ENCODE peak calls at places on chromosomes 3 and 15, in nine cellular contexts. One of them, this sample, is unnamed.
A peak's percentile ranks its signal among the peaks of the same experiment; 100 is the strongest.

GRCh38 chr3:196108075-196108743 is 26.3 kb upstream of the TFRC start:
- DNase-seq in body of pancreas: no peak
- DNase-seq in NB4: no peak
- DNase-seq in RPMI7951: no peak
- DNase-seq in NCI-H526 treated with DMSO at 0.1 percent for 48 hours: peak; percentile 55
- DNase-seq in mammary epithelial cell: no peak
- DNase-seq in amygdala: no peak
- DNase-seq in stimulated activated CD4-positive, alpha-beta T cell treated with anti-CD3 and anti-CD28 coated beads, Interleukin-12 subunit alpha, Interleukin-12 subunit beta, amount 100 ng/mL, for 4 hours: no peak
- DNase-seq in glutamatergic neuron: no peak
- DNase-seq in this sample: no peak

GRCh38 chr15:45378913-45379262 is 544 bp upstream of the GATM start:
- DNase-seq in stimulated activated CD4-positive, alpha-beta T cell treated with anti-CD3 and anti-CD28 coated beads, Interleukin-12 subunit alpha, Interleukin-12 subunit beta, amount 100 ng/mL, for 4 hours: no peak
- DNase-seq in amygdala: no peak
- DNase-seq in body of pancreas: peak; percentile 91
- DNase-seq in NB4: no peak
- DNase-seq in RPMI7951: no peak
- DNase-seq in glutamatergic neuron: peak; percentile 46
- DNase-seq in mammary epithelial cell: no peak
- DNase-seq in NCI-H526 treated with DMSO at 0.1 percent for 48 hours: no peak
- DNase-seq in this sample: no peak

GRCh38 chr3:49199244-49199899 is 28.0 kb downstream of the KLHDC8B start:
- DNase-seq in NCI-H526 treated with DMSO at 0.1 percent for 48 hours: no peak
- DNase-seq in NB4: no peak
- DNase-seq in stimulated activated CD4-positive, alpha-beta T cell treated with anti-CD3 and anti-CD28 coated beads, Interleukin-12 subunit alpha, Interleukin-12 subunit beta, amount 100 ng/mL, for 4 hours: peak; percentile 3
- DNase-seq in amygdala: peak; percentile 42
- DNase-seq in RPMI7951: peak; percentile 93
- DNase-seq in body of pancreas: peak; percentile 67
- DNase-seq in mammary epithelial cell: peak; percentile 7
- DNase-seq in glutamatergic neuron: peak; percentile 25
- DNase-seq in this sample: peak; percentile 81

GRCh38 chr3:16849240-16849639 is 35.5 kb upstream of the PLCL2 start:
- DNase-seq in NCI-H526 treated with DMSO at 0.1 percent for 48 hours: peak; percentile 50
- DNase-seq in RPMI7951: peak; percentile 26
- DNase-seq in amygdala: peak; percentile 27
- DNase-seq in stimulated activated CD4-positive, alpha-beta T cell treated with anti-CD3 and anti-CD28 coated beads, Interleukin-12 subunit alpha, Interleukin-12 subunit beta, amount 100 ng/mL, for 4 hours: peak; percentile 52
- DNase-seq in mammary epithelial cell: no peak
- DNase-seq in glutamatergic neuron: peak; percentile 39
- DNase-seq in NB4: peak; percentile 30
- DNase-seq in body of pancreas: peak; percentile 82
- DNase-seq in this sample: peak; percentile 83

GRCh38 chr3:43620953-43621405 is 832 bp downstream of the ANO10 start:
- DNase-seq in body of pancreas: no peak
- DNase-seq in NB4: no peak
- DNase-seq in RPMI7951: no peak
- DNase-seq in amygdala: no peak
- DNase-seq in mammary epithelial cell: peak; percentile 35
- DNase-seq in glutamatergic neuron: no peak
- DNase-seq in NCI-H526 treated with DMSO at 0.1 percent for 48 hours: no peak
- DNase-seq in stimulated activated CD4-positive, alpha-beta T cell treated with anti-CD3 and anti-CD28 coated beads, Interleukin-12 subunit alpha, Interleukin-12 subunit beta, amount 100 ng/mL, for 4 hours: no peak
- DNase-seq in this sample: no peak

GRCh38 chr15:79455361-79455760 is 23.2 kb downstream of the MINAR1 start:
- DNase-seq in RPMI7951: peak; percentile 31
- DNase-seq in amygdala: no peak
- DNase-seq in NCI-H526 treated with DMSO at 0.1 percent for 48 hours: no peak
- DNase-seq in body of pancreas: no peak
- DNase-seq in glutamatergic neuron: no peak
- DNase-seq in stimulated activated CD4-positive, alpha-beta T cell treated with anti-CD3 and anti-CD28 coated beads, Interleukin-12 subunit alpha, Interleukin-12 subunit beta, amount 100 ng/mL, for 4 hours: no peak
- DNase-seq in NB4: no peak
- DNase-seq in mammary epithelial cell: peak; percentile 40
- DNase-seq in this sample: no peak

GRCh38 chr3:18751514-18751913 is 326.4 kb upstream of the SATB1 start:
- DNase-seq in body of pancreas: no peak
- DNase-seq in glutamatergic neuron: no peak
- DNase-seq in RPMI7951: no peak
- DNase-seq in mammary epithelial cell: no peak
- DNase-seq in NCI-H526 treated with DMSO at 0.1 percent for 48 hours: no peak
- DNase-seq in amygdala: no peak
- DNase-seq in NB4: no peak
- DNase-seq in stimulated activated CD4-positive, alpha-beta T cell treated with anti-CD3 and anti-CD28 coated beads, Interleukin-12 subunit alpha, Interleukin-12 subunit beta, amount 100 ng/mL, for 4 hours: no peak
- DNase-seq in this sample: no peak

GRCh38 chr3:5011555-5012256 is 32.5 kb downstream of the BHLHE40 start:
- DNase-seq in NB4: peak; percentile 91
- DNase-seq in RPMI7951: no peak
- DNase-seq in mammary epithelial cell: no peak
- DNase-seq in body of pancreas: no peak
- DNase-seq in glutamatergic neuron: no peak
- DNase-seq in stimulated activated CD4-positive, alpha-beta T cell treated with anti-CD3 and anti-CD28 coated beads, Interleukin-12 subunit alpha, Interleukin-12 subunit beta, amount 100 ng/mL, for 4 hours: no peak
- DNase-seq in NCI-H526 treated with DMSO at 0.1 percent for 48 hours: no peak
- DNase-seq in amygdala: no peak
- DNase-seq in this sample: no peak

GRCh38 chr15:57703387-57703786 is 3.1 kb upstream of the POLR2M start:
- DNase-seq in RPMI7951: no peak
- DNase-seq in NB4: no peak
- DNase-seq in amygdala: no peak
- DNase-seq in stimulated activated CD4-positive, alpha-beta T cell treated with anti-CD3 and anti-CD28 coated beads, Interleukin-12 subunit alpha, Interleukin-12 subunit beta, amount 100 ng/mL, for 4 hours: no peak
- DNase-seq in NCI-H526 treated with DMSO at 0.1 percent for 48 hours: no peak
- DNase-seq in body of pancreas: no peak
- DNase-seq in glutamatergic neuron: no peak
- DNase-seq in mammary epithelial cell: peak; percentile 78
- DNase-seq in this sample: no peak

GRCh38 chr3:104715972-104716371 is 650.7 kb upstream of the ALCAM start:
- DNase-seq in stimulated activated CD4-positive, alpha-beta T cell treated with anti-CD3 and anti-CD28 coated beads, Interleukin-12 subunit alpha, Interleukin-12 subunit beta, amount 100 ng/mL, for 4 hours: no peak
- DNase-seq in body of pancreas: no peak
- DNase-seq in NCI-H526 treated with DMSO at 0.1 percent for 48 hours: no peak
- DNase-seq in NB4: no peak
- DNase-seq in glutamatergic neuron: no peak
- DNase-seq in mammary epithelial cell: no peak
- DNase-seq in RPMI7951: no peak
- DNase-seq in amygdala: no peak
- DNase-seq in this sample: no peak

GRCh38 chr3:61601831-61602230 is 40.5 kb downstream of the PTPRG start:
- DNase-seq in NCI-H526 treated with DMSO at 0.1 percent for 48 hours: no peak
- DNase-seq in amygdala: no peak
- DNase-seq in NB4: no peak
- DNase-seq in stimulated activated CD4-positive, alpha-beta T cell treated with anti-CD3 and anti-CD28 coated beads, Interleukin-12 subunit alpha, Interleukin-12 subunit beta, amount 100 ng/mL, for 4 hours: no peak
- DNase-seq in mammary epithelial cell: no peak
- DNase-seq in RPMI7951: no peak
- DNase-seq in body of pancreas: peak; percentile 10
- DNase-seq in glutamatergic neuron: no peak
- DNase-seq in this sample: no peak

GRCh38 chr15:88179562-88179961 is 77.0 kb downstream of the NTRK3 start:
- DNase-seq in NB4: no peak
- DNase-seq in stimulated activated CD4-positive, alpha-beta T cell treated with anti-CD3 and anti-CD28 coated beads, Interleukin-12 subunit alpha, Interleukin-12 subunit beta, amount 100 ng/mL, for 4 hours: no peak
- DNase-seq in amygdala: no peak
- DNase-seq in glutamatergic neuron: no peak
- DNase-seq in RPMI7951: no peak
- DNase-seq in NCI-H526 treated with DMSO at 0.1 percent for 48 hours: no peak
- DNase-seq in body of pancreas: no peak
- DNase-seq in mammary epithelial cell: no peak
- DNase-seq in this sample: no peak

GRCh38 chr15:57401546-57401945 is 25.2 kb downstream of the CGNL1 start:
- DNase-seq in mammary epithelial cell: no peak
- DNase-seq in NCI-H526 treated with DMSO at 0.1 percent for 48 hours: no peak
- DNase-seq in RPMI7951: peak; percentile 62
- DNase-seq in stimulated activated CD4-positive, alpha-beta T cell treated with anti-CD3 and anti-CD28 coated beads, Interleukin-12 subunit alpha, Interleukin-12 subunit beta, amount 100 ng/mL, for 4 hours: no peak
- DNase-seq in glutamatergic neuron: no peak
- DNase-seq in NB4: no peak
- DNase-seq in body of pancreas: no peak
- DNase-seq in amygdala: no peak
- DNase-seq in this sample: no peak

GRCh38 chr3:126461450-126462070 is 14.1 kb downstream of the ZXDC start:
- DNase-seq in mammary epithelial cell: no peak
- DNase-seq in body of pancreas: no peak
- DNase-seq in NCI-H526 treated with DMSO at 0.1 percent for 48 hours: no peak
- DNase-seq in amygdala: no peak
- DNase-seq in RPMI7951: no peak
- DNase-seq in NB4: no peak
- DNase-seq in stimulated activated CD4-positive, alpha-beta T cell treated with anti-CD3 and anti-CD28 coated beads, Interleukin-12 subunit alpha, Interleukin-12 subunit beta, amount 100 ng/mL, for 4 hours: no peak
- DNase-seq in glutamatergic neuron: no peak
- DNase-seq in this sample: no peak

GRCh38 chr3:11010406-11011165 is 18.0 kb downstream of the SLC6A1 start:
- DNase-seq in body of pancreas: no peak
- DNase-seq in NB4: no peak
- DNase-seq in mammary epithelial cell: no peak
- DNase-seq in RPMI7951: no peak
- DNase-seq in amygdala: peak; percentile 84
- DNase-seq in NCI-H526 treated with DMSO at 0.1 percent for 48 hours: no peak
- DNase-seq in stimulated activated CD4-positive, alpha-beta T cell treated with anti-CD3 and anti-CD28 coated beads, Interleukin-12 subunit alpha, Interleukin-12 subunit beta, amount 100 ng/mL, for 4 hours: no peak
- DNase-seq in glutamatergic neuron: no peak
- DNase-seq in this sample: no peak

GRCh38 chr15:41948499-41948898 is 23.9 kb downstream of the EHD4 start:
- DNase-seq in body of pancreas: no peak
- DNase-seq in stimulated activated CD4-positive, alpha-beta T cell treated with anti-CD3 and anti-CD28 coated beads, Interleukin-12 subunit alpha, Interleukin-12 subunit beta, amount 100 ng/mL, for 4 hours: no peak
- DNase-seq in mammary epithelial cell: no peak
- DNase-seq in RPMI7951: no peak
- DNase-seq in amygdala: no peak
- DNase-seq in NB4: no peak
- DNase-seq in glutamatergic neuron: no peak
- DNase-seq in NCI-H526 treated with DMSO at 0.1 percent for 48 hours: no peak
- DNase-seq in this sample: no peak

GRCh38 chr3:154656496-154656895 is 226.5 kb upstream of the GPR149 start:
- DNase-seq in body of pancreas: no peak
- DNase-seq in amygdala: no peak
- DNase-seq in NB4: no peak
- DNase-seq in NCI-H526 treated with DMSO at 0.1 percent for 48 hours: no peak
- DNase-seq in RPMI7951: no peak
- DNase-seq in stimulated activated CD4-positive, alpha-beta T cell treated with anti-CD3 and anti-CD28 coated beads, Interleukin-12 subunit alpha, Interleukin-12 subunit beta, amount 100 ng/mL, for 4 hours: no peak
- DNase-seq in mammary epithelial cell: no peak
- DNase-seq in glutamatergic neuron: no peak
- DNase-seq in this sample: no peak

GRCh38 chr3:117483839-117484238 is 774.3 kb downstream of the TUSC7 start:
- DNase-seq in glutamatergic neuron: no peak
- DNase-seq in NCI-H526 treated with DMSO at 0.1 percent for 48 hours: no peak
- DNase-seq in stimulated activated CD4-positive, alpha-beta T cell treated with anti-CD3 and anti-CD28 coated beads, Interleukin-12 subunit alpha, Interleukin-12 subunit beta, amount 100 ng/mL, for 4 hours: no peak
- DNase-seq in body of pancreas: no peak
- DNase-seq in mammary epithelial cell: no peak
- DNase-seq in RPMI7951: no peak
- DNase-seq in amygdala: no peak
- DNase-seq in NB4: no peak
- DNase-seq in this sample: no peak

GRCh38 chr15:88257311-88257901 is 867 bp upstream of the NTRK3 start:
- DNase-seq in glutamatergic neuron: peak; percentile 35
- DNase-seq in NCI-H526 treated with DMSO at 0.1 percent for 48 hours: no peak
- DNase-seq in NB4: no peak
- DNase-seq in RPMI7951: no peak
- DNase-seq in stimulated activated CD4-positive, alpha-beta T cell treated with anti-CD3 and anti-CD28 coated beads, Interleukin-12 subunit alpha, Interleukin-12 subunit beta, amount 100 ng/mL, for 4 hours: no peak
- DNase-seq in amygdala: peak; percentile 44
- DNase-seq in mammary epithelial cell: no peak
- DNase-seq in body of pancreas: no peak
- DNase-seq in this sample: no peak

GRCh38 chr3:163490119-163490518 is 1588.2 kb downstream of the SI start:
- DNase-seq in NCI-H526 treated with DMSO at 0.1 percent for 48 hours: peak; percentile 4
- DNase-seq in body of pancreas: peak; percentile 49
- DNase-seq in glutamatergic neuron: peak; percentile 73
- DNase-seq in NB4: peak; percentile 61
- DNase-seq in stimulated activated CD4-positive, alpha-beta T cell treated with anti-CD3 and anti-CD28 coated beads, Interleukin-12 subunit alpha, Interleukin-12 subunit beta, amount 100 ng/mL, for 4 hours: no peak
- DNase-seq in amygdala: no peak
- DNase-seq in mammary epithelial cell: peak; percentile 19
- DNase-seq in RPMI7951: peak; percentile 7
- DNase-seq in this sample: peak; percentile 44

GRCh38 chr3:66267031-66267430 is 46.2 kb downstream of the SLC25A26 start:
- DNase-seq in body of pancreas: no peak
- DNase-seq in glutamatergic neuron: no peak
- DNase-seq in NB4: no peak
- DNase-seq in mammary epithelial cell: no peak
- DNase-seq in stimulated activated CD4-positive, alpha-beta T cell treated with anti-CD3 and anti-CD28 coated beads, Interleukin-12 subunit alpha, Interleukin-12 subunit beta, amount 100 ng/mL, for 4 hours: no peak
- DNase-seq in amygdala: no peak
- DNase-seq in NCI-H526 treated with DMSO at 0.1 percent for 48 hours: no peak
- DNase-seq in RPMI7951: no peak
- DNase-seq in this sample: no peak

GRCh38 chr3:177446160-177446559 is 248.9 kb upstream of the TBL1XR1 start:
- DNase-seq in RPMI7951: no peak
- DNase-seq in body of pancreas: no peak
- DNase-seq in mammary epithelial cell: no peak
- DNase-seq in glutamatergic neuron: no peak
- DNase-seq in NB4: no peak
- DNase-seq in NCI-H526 treated with DMSO at 0.1 percent for 48 hours: no peak
- DNase-seq in stimulated activated CD4-positive, alpha-beta T cell treated with anti-CD3 and anti-CD28 coated beads, Interleukin-12 subunit alpha, Interleukin-12 subunit beta, amount 100 ng/mL, for 4 hours: no peak
- DNase-seq in amygdala: no peak
- DNase-seq in this sample: peak; percentile 52

GRCh38 chr15:68372291-68372811 is 59.6 kb downstream of the ITGA11 start:
- DNase-seq in amygdala: no peak
- DNase-seq in NCI-H526 treated with DMSO at 0.1 percent for 48 hours: no peak
- DNase-seq in body of pancreas: no peak
- DNase-seq in NB4: peak; percentile 30
- DNase-seq in glutamatergic neuron: no peak
- DNase-seq in RPMI7951: peak; percentile 91
- DNase-seq in stimulated activated CD4-positive, alpha-beta T cell treated with anti-CD3 and anti-CD28 coated beads, Interleukin-12 subunit alpha, Interleukin-12 subunit beta, amount 100 ng/mL, for 4 hours: no peak
- DNase-seq in mammary epithelial cell: peak; percentile 20
- DNase-seq in this sample: no peak

GRCh38 chr3:67646586-67647234 is 7.7 kb downstream of the SUCLG2 start:
- DNase-seq in NB4: no peak
- DNase-seq in glutamatergic neuron: no peak
- DNase-seq in body of pancreas: no peak
- DNase-seq in stimulated activated CD4-positive, alpha-beta T cell treated with anti-CD3 and anti-CD28 coated beads, Interleukin-12 subunit alpha, Interleukin-12 subunit beta, amount 100 ng/mL, for 4 hours: no peak
- DNase-seq in NCI-H526 treated with DMSO at 0.1 percent for 48 hours: no peak
- DNase-seq in RPMI7951: peak; percentile 89
- DNase-seq in mammary epithelial cell: no peak
- DNase-seq in amygdala: no peak
- DNase-seq in this sample: no peak

GRCh38 chr3:8201886-8202285 is 299.7 kb upstream of the LMCD1 start:
- DNase-seq in stimulated activated CD4-positive, alpha-beta T cell treated with anti-CD3 and anti-CD28 coated beads, Interleukin-12 subunit alpha, Interleukin-12 subunit beta, amount 100 ng/mL, for 4 hours: no peak
- DNase-seq in glutamatergic neuron: no peak
- DNase-seq in NCI-H526 treated with DMSO at 0.1 percent for 48 hours: peak; percentile 66
- DNase-seq in body of pancreas: peak; percentile 3
- DNase-seq in mammary epithelial cell: no peak
- DNase-seq in RPMI7951: no peak
- DNase-seq in NB4: peak; percentile 4
- DNase-seq in amygdala: no peak
- DNase-seq in this sample: no peak

GRCh38 chr15:56877591-56877990 is 40.9 kb upstream of the TCF12 start:
- DNase-seq in RPMI7951: no peak
- DNase-seq in glutamatergic neuron: no peak
- DNase-seq in body of pancreas: no peak
- DNase-seq in NCI-H526 treated with DMSO at 0.1 percent for 48 hours: no peak
- DNase-seq in amygdala: no peak
- DNase-seq in mammary epithelial cell: no peak
- DNase-seq in stimulated activated CD4-positive, alpha-beta T cell treated with anti-CD3 and anti-CD28 coated beads, Interleukin-12 subunit alpha, Interleukin-12 subunit beta, amount 100 ng/mL, for 4 hours: no peak
- DNase-seq in NB4: peak; percentile 51
- DNase-seq in this sample: no peak

This sample was measured in colonic mucosa.